ENCODE peak calls at places on chromosomes 2 and 18, in five cellular contexts. X is progenitor cell of endocrine pancreas, T is spleen, G is GM10248, P is BJ. B is an unnamed sample.

GRCh38 chr2:168494190-168494711 is 38.2 kb downstream of the CERS6 start:
- DNase-seq in X (no peak), T (no peak), G (no peak), P (no peak), B (peak)

GRCh38 chr18:63997041-63997440 is 27.2 kb downstream of the SERPINB8 start:
- DNase-seq in X (no peak), T (no peak), G (no peak), P (no peak), B (no peak)

GRCh38 chr2:218474527-218474926 is 55.6 kb downstream of the VIL1 start:
- DNase-seq in X (no peak), T (no peak), G (no peak), P (no peak), B (no peak)

GRCh38 chr2:122358729-122359128 is 603.3 kb downstream of the TSN start:
- DNase-seq in X (no peak), T (no peak), G (no peak), P (no peak), B (no peak)

GRCh38 chr2:20141056-20141762 is 83.7 kb downstream of the SDC1 start:
- DNase-seq in X (no peak), T (no peak), G (no peak), P (peak), B (no peak)

GRCh38 chr2:195160959-195161358 is 496.1 kb upstream of the SLC39A10 start:
- DNase-seq in X (no peak), T (no peak), G (no peak), P (no peak), B (no peak)

GRCh38 chr2:234845602-234846588 is 105.9 kb upstream of the SH3BP4 start:
- DNase-seq in X (no peak), T (no peak), G (no peak), P (no peak), B (no peak)

GRCh38 chr2:16096962-16097361 is 156.6 kb downstream of the MYCN start:
- DNase-seq in X (no peak), T (no peak), G (no peak), P (no peak), B (no peak)

GRCh38 chr2:28342081-28342967 is 50.3 kb upstream of the FOSL2 start:
- DNase-seq in X (no peak), T (peak), G (no peak), P (no peak), B (no peak)

GRCh38 chr2:128374001-128374710 is 55.5 kb upstream of the HS6ST1 start:
- DNase-seq in X (no peak), T (peak), G (no peak), P (peak), B (no peak)

DNA sequence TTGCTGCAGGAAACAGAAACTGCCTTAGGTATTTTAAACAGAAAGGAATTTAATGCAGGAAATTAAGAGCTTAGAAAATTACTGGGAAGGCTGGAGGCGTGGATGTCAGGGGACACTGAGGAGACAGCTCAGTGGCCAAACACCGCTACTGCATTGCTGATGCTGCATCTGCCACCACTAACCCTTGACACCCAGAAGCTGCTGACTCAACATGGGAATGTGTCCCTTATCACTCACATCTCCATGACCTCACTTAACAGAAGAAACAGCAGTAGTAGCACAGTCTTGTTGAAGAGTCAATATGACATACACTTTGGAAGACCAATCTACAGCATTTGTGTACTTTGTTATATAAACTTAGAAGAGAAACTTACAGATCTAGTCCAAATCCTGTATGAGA is 906.1 kb downstream of the SLC4A3 start:
- DNase-seq in X (no peak), T (no peak), G (no peak), P (no peak), B (peak)
- TF ChIP-seq CTCF in X (peak), T (no peak), G (no peak), P (peak), B (no peak)

DNA sequence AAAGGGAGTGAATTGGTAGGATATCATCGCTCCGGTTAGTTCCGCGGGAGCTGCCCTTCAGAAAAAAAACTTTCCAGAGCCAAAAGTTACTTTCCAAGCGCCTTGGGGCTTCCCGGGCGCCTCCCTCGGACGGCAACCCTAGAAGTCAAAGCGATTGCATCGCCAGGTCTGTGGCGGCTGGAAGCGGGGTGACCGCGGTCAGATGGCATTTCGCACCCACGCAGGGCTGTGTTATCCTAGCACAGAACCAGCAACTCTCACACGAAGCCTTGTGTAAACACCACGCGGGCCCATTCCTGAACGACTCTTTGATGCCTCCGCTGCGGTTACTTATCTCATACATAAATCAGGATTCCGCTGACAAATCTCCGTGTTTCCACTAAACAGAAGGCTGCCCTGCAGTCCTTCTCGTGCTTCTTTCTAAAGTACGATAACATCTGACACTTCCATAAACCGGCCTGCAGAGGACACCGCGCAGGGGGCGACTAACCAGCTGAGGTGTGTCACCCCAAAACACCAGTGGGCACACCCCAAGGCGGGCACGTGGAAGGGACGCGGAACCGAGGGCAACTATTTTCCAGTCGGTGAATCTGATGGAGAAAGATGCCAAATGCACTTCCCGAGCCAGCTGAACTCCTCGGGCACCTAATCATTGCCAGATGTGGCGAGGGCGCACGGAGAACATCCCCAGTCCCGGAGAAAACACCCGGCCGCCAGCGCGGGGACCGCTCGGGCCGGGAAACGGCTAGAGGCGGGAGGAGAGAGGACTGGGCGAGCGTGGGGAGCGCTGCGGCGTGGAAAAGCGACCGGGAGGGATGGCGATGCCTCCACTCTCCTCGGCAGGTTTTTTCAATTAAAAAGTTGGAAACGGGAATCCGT is 911 bp downstream of the COLEC12 start:
- DNase-seq in X (no peak), T (no peak), G (no peak), P (peak), B (no peak)
- TF ChIP-seq CTCF in X (no peak), T (no peak), G (no peak), P (no peak), B (no peak)

GRCh38 chr2:236177967-236178909 is 10.1 kb upstream of the GBX2 start:
- DNase-seq in X (peak), T (no peak), G (peak), P (no peak), B (peak)

GRCh38 chr2:236176951-236177350 is 8.8 kb upstream of the GBX2 start:
- DNase-seq in X (no peak), T (no peak), G (no peak), P (no peak), B (no peak)

GRCh38 chr2:236178921-236179652 is 10.9 kb upstream of the GBX2 start:
- DNase-seq in X (no peak), T (no peak), G (no peak), P (no peak), B (no peak)

GRCh38 chr2:236176417-236176816 is 8.2 kb upstream of the GBX2 start:
- DNase-seq in X (no peak), T (no peak), G (no peak), P (no peak), B (peak)

GRCh38 chr2:236177604-236177966 is 9.4 kb upstream of the GBX2 start:
- DNase-seq in X (no peak), T (no peak), G (no peak), P (no peak), B (peak)
- TF ChIP-seq CTCF in X (no peak), T (no peak), G (peak), P (peak), B (no peak)

GRCh38 chr18:31612124-31612523 is 20.4 kb downstream of the TTR start:
- DNase-seq in X (no peak), T (no peak), G (no peak), P (no peak), B (no peak)

GRCh38 chr18:31614044-31614443 is 22.4 kb downstream of the TTR start:
- DNase-seq in X (no peak), T (no peak), G (no peak), P (no peak), B (no peak)

GRCh38 chr18:31611511-31611910 is 19.8 kb downstream of the TTR start:
- DNase-seq in X (no peak), T (no peak), G (no peak), P (no peak), B (no peak)

GRCh38 chr18:31609886-31610646 is 18.4 kb downstream of the TTR start:
- DNase-seq in X (no peak), T (no peak), G (no peak), P (no peak), B (no peak)

DNA sequence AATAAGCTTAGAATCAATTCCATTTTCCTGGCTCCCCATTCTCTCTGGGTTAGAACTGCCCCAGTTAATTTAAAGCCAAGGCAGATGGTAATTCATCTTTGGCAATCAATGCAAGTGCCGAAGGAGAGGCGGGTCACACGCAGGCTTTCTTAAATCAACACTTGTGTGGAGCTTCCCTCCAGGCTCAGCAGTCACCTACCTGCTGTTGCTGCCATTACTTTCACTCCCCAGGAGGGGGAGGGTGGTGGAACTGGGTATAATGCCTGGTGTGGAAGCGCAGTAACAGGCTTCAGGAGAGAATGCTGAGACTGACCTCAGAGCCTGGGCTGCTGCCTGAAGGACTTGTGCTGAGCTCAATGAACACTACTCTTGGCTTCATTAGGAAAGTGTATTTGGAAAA is 19.2 kb downstream of the TTR start:
- DNase-seq in X (peak), T (no peak), G (no peak), P (no peak), B (no peak)
- TF ChIP-seq CTCF in X (peak), T (no peak), G (no peak), P (no peak), B (peak)

GRCh38 chr2:37895135-37895534 is 30.0 kb upstream of the RMDN2 start:
- DNase-seq in X (no peak), T (no peak), G (no peak), P (no peak), B (no peak)

GRCh38 chr2:37898448-37898847 is 26.6 kb upstream of the RMDN2 start:
- DNase-seq in X (no peak), T (no peak), G (no peak), P (no peak), B (no peak)

GRCh38 chr2:37897511-37897910 is 27.6 kb upstream of the RMDN2 start:
- DNase-seq in X (no peak), T (no peak), G (no peak), P (no peak), B (no peak)

GRCh38 chr2:37894601-37895000 is 30.5 kb upstream of the RMDN2 start:
- DNase-seq in X (no peak), T (no peak), G (no peak), P (no peak), B (no peak)

DNA sequence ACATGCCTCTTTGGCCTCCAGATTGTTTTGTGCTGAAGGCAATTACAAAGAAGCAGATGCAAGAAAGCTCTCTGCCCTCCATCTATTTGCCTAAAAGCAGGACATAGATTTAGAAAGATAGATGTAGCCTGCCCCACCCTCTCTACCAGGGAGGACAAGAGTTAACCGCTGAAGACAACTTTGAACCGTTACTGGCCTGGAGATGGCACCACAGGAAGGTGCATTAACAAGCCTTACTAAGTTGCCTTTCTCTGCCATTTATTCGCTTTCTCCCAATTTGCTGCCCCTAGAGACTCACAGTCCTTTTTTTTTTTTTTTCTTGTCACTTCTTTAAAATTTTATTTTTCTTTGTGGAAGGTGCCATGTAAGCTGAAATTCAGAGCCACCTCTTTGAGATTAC is 28.8 kb upstream of the RMDN2 start:
- DNase-seq in X (no peak), T (no peak), G (no peak), P (no peak), B (no peak)
- TF ChIP-seq CTCF in X (no peak), T (no peak), G (peak), P (peak), B (no peak)